ENCODE peak calls at places on chromosomes 4 and X, in four cellular contexts. Q, A, O and B are unnamed samples.

GRCh38 chr4:7073526-7074390 is 5.9 kb upstream of the GRPEL1 start:
- DNase-seq in Q (peak; percentile 30), A (peak; percentile 69), O (peak; percentile 33), B (peak; percentile 67)

GRCh38 chrX:40012800-40013682 is 84.7 kb downstream of the BCOR start:
- DNase-seq in Q (peak; percentile 61), A (peak; percentile 60), O (no peak), B (peak; percentile 72)

GRCh38 chrX:1134976-1135375 is 77.5 kb downstream of the CRLF2 start:
- DNase-seq in Q (no peak), A (no peak), O (no peak), B (no peak)

GRCh38 chr4:8779371-8779988 is 92.2 kb downstream of the HMX1 start:
- DNase-seq in Q (no peak), A (no peak), O (no peak), B (no peak)

GRCh38 chrX:56802921-56803848 is 74.1 kb downstream of the NBDY start:
- DNase-seq in Q (peak; percentile 81), A (no peak), O (peak; percentile 22), B (peak; percentile 92)

GRCh38 chr4:14787894-14788293 is 214.4 kb upstream of the CPEB2 start:
- DNase-seq in Q (no peak), A (peak; percentile 39), O (no peak), B (no peak)

GRCh38 chr4:81571105-81571504 is 99.4 kb upstream of the RASGEF1B start:
- DNase-seq in Q (no peak), A (no peak), O (no peak), B (no peak)

GRCh38 chr4:182643801-182644311 is 273.3 kb downstream of the DCTD start:
- DNase-seq in Q (no peak), A (peak; percentile 16), O (no peak), B (no peak)

GRCh38 chr4:64705989-64706388 is 296.7 kb upstream of the TECRL start:
- DNase-seq in Q (no peak), A (no peak), O (no peak), B (no peak)

GRCh38 chr4:55051532-55051931 is 73.9 kb downstream of the KDR start:
- DNase-seq in Q (no peak), A (no peak), O (no peak), B (no peak)

GRCh38 chrX:124232523-124233201 is 99.8 kb upstream of the TEX13D start:
- DNase-seq in Q (peak; percentile 61), A (peak; percentile 32), O (no peak), B (no peak)

GRCh38 chr4:125359960-125360628 is 45.3 kb downstream of the FAT4 start:
- DNase-seq in Q (no peak), A (no peak), O (no peak), B (no peak)

GRCh38 chrX:23919148-23919547 is 11.3 kb downstream of the CXorf58 start:
- DNase-seq in Q (no peak), A (no peak), O (no peak), B (no peak)

GRCh38 chr4:142358656-142359055 is 487.4 kb downstream of the INPP4B start:
- DNase-seq in Q (no peak), A (no peak), O (no peak), B (no peak)

GRCh38 chr4:83308672-83309071 is 24.1 kb upstream of the COQ2 start:
- DNase-seq in Q (no peak), A (no peak), O (no peak), B (no peak)

GRCh38 chr4:25313194-25313895 is 771 bp downstream of the ZCCHC4 start:
- DNase-seq in Q (no peak), A (no peak), O (no peak), B (no peak)

GRCh38 chr4:36332023-36332781 is 50.8 kb downstream of the DTHD1 start:
- DNase-seq in Q (no peak), A (no peak), O (no peak), B (no peak)